ENCODE peak calls at places on chromosomes 12 and 14, in six cellular contexts. Q is fibroblast of the aortic adventitia, I is K562, X is AG09309, O is heart right ventricle, U is HCT116. K is an unnamed sample.

GRCh38 chr12:130829391-130830245 is 9.4 kb downstream of the STX2 start:
- DNase-seq in Q (no peak), I (no peak), X (no peak), O (no peak), U (no peak), K (no peak)

GRCh38 chr14:72291908-72292688 is 359.9 kb downstream of the RGS6 start:
- DNase-seq in Q (peak), I (peak), X (peak), O (no peak), U (peak), K (no peak)

GRCh38 chr12:66149702-66150398 is 19.3 kb upstream of the LLPH start:
- DNase-seq in Q (no peak), I (peak), X (no peak), O (no peak), U (no peak), K (no peak)

GRCh38 chr14:33404964-33405574 is 466.4 kb downstream of the NPAS3 start:
- DNase-seq in Q (no peak), I (no peak), X (no peak), O (no peak), U (no peak), K (no peak)

GRCh38 chr14:59905193-59905592 is 14.8 kb upstream of the LRRC9 start:
- DNase-seq in Q (peak), I (no peak), X (no peak), O (no peak), U (no peak), K (no peak)

GRCh38 chr12:49198431-49199155 is 9.7 kb upstream of the TUBA1A start:
- DNase-seq in Q (peak), I (no peak), X (peak), O (peak), U (no peak), K (peak)

GRCh38 chr14:69287096-69287991 is 27.4 kb downstream of the GALNT16 start:
- DNase-seq in Q (no peak), I (no peak), X (no peak), O (no peak), U (no peak), K (no peak)

GRCh38 chr12:575948-576612 is 87.2 kb downstream of the NINJ2 start:
- DNase-seq in Q (peak), I (peak), X (no peak), O (peak), U (peak), K (peak)

GRCh38 chr14:104735830-104736642 is 12.0 kb downstream of the ADSS1 start:
- DNase-seq in Q (peak), I (no peak), X (peak), O (peak), U (no peak), K (peak)

GRCh38 chr14:72619881-72620280 is 274.0 kb downstream of the DPF3 start:
- DNase-seq in Q (no peak), I (no peak), X (no peak), O (no peak), U (no peak), K (no peak)

GRCh38 chr12:5513406-5513805 is 81.5 kb downstream of the NTF3 start:
- DNase-seq in Q (no peak), I (no peak), X (no peak), O (no peak), U (no peak), K (no peak)

GRCh38 chr12:102756564-102756963 is 160.5 kb downstream of the PAH start:
- DNase-seq in Q (no peak), I (no peak), X (no peak), O (peak), U (no peak), K (peak)

GRCh38 chr14:104428333-104428851 is 151.2 kb upstream of the C14orf180 start:
- DNase-seq in Q (no peak), I (no peak), X (no peak), O (no peak), U (no peak), K (no peak)

GRCh38 chr12:48061943-48062719 is 43.7 kb downstream of the SENP1 start:
- DNase-seq in Q (no peak), I (no peak), X (no peak), O (no peak), U (no peak), K (no peak)

GRCh38 chr14:95710106-95710505 is 3.8 kb downstream of the TCL1A start:
- DNase-seq in Q (no peak), I (no peak), X (no peak), O (no peak), U (no peak), K (no peak)

GRCh38 chr12:53595212-53595611 is 31.0 kb downstream of the ATF7 start:
- DNase-seq in Q (no peak), I (no peak), X (no peak), O (no peak), U (no peak), K (no peak)

GRCh38 chr12:52942056-52942913 is 6.6 kb upstream of the KRT18 start:
- DNase-seq in Q (no peak), I (peak), X (no peak), O (no peak), U (no peak), K (no peak)

GRCh38 chr12:49126852-49127763 is 4.1 kb downstream of the TUBA1B start:
- DNase-seq in Q (peak), I (no peak), X (no peak), O (no peak), U (no peak), K (no peak)

GRCh38 chr14:67602071-67602470 is 2.0 kb upstream of the PIGH start:
- DNase-seq in Q (no peak), I (no peak), X (no peak), O (no peak), U (no peak), K (no peak)

GRCh38 chr14:29191092-29191491 is 424.5 kb downstream of the FOXG1 start:
- DNase-seq in Q (no peak), I (no peak), X (no peak), O (no peak), U (no peak), K (no peak)

GRCh38 chr12:68867606-68868005 is 59.6 kb downstream of the MDM2 start:
- DNase-seq in Q (no peak), I (no peak), X (no peak), O (no peak), U (no peak), K (no peak)

GRCh38 chr12:91058821-91059220 is 997 bp upstream of the KERA start:
- DNase-seq in Q (no peak), I (no peak), X (no peak), O (no peak), U (no peak), K (no peak)

GRCh38 chr12:28568083-28568482 is 377.8 kb downstream of the CCDC91 start:
- DNase-seq in Q (peak), I (no peak), X (peak), O (no peak), U (no peak), K (no peak)

GRCh38 chr12:25054783-25055144 is 105.9 kb upstream of the BCAT1 start:
- DNase-seq in Q (no peak), I (no peak), X (no peak), O (no peak), U (no peak), K (no peak)

GRCh38 chr12:23596568-23596967 is 352.9 kb downstream of the SOX5 start:
- DNase-seq in Q (no peak), I (no peak), X (no peak), O (no peak), U (no peak), K (no peak)

GRCh38 chr12:116592116-116592637 is 33.0 kb downstream of the MAP1LC3B2 start:
- DNase-seq in Q (peak), I (no peak), X (no peak), O (peak), U (no peak), K (no peak)

GRCh38 chr14:29548948-29549370 is 378.7 kb downstream of the PRKD1 start:
- DNase-seq in Q (peak), I (peak), X (peak), O (no peak), U (peak), K (no peak)

GRCh38 chr12:94704452-94704871 is 54.1 kb upstream of the TMCC3 start:
- DNase-seq in Q (peak), I (no peak), X (peak), O (no peak), U (no peak), K (no peak)

GRCh38 chr12:15650399-15651128 is 138.6 kb downstream of the EPS8 start:
- DNase-seq in Q (no peak), I (no peak), X (no peak), O (no peak), U (no peak), K (no peak)

GRCh38 chr12:108430245-108430644 is 84.8 kb upstream of the FICD start:
- DNase-seq in Q (peak), I (no peak), X (no peak), O (no peak), U (no peak), K (no peak)

GRCh38 chr14:67343601-67344230 is 15.9 kb downstream of the ATP6V1D start:
- DNase-seq in Q (no peak), I (no peak), X (no peak), O (no peak), U (no peak), K (no peak)

GRCh38 chr14:81452341-81452740 is 52.2 kb upstream of the STON2 start:
- DNase-seq in Q (no peak), I (no peak), X (no peak), O (no peak), U (no peak), K (no peak)

DNA sequence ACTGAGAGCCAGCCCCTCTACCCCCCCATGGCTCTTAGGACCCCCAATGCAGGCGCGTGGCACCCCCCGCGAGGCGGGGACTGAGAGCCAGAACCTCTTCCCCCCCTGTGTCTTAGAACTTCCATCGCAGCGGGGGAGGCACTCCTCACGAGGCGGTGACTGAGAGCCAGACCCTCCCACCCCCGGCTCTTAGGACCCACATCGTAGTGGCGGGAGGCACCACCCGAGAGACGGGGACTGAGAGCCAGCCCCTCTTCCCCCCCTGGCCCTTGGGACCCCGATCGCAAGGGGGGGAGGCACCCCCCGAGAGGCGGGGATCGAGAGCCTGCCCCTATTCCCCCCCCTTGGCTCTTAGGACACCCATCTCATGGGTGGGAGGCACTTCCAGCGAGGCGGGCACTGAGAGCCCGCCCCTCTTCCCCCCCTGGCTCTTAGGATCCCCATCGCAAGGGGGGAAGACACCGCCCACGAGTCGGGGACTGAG is 44.7 kb downstream of the DDX11 start:
- DNase-seq in Q (no peak), I (peak), X (no peak), O (no peak), U (no peak), K (no peak)
- H3K4me3 ChIP-seq in Q (no peak), I (peak), X (no peak), O (no peak), U (peak), K (peak)

GRCh38 chr14:50321009-50321660 is 9.0 kb downstream of the DMAC2L start:
- DNase-seq in Q (peak), I (peak), X (peak), O (no peak), U (peak), K (peak)
- H3K4me3 ChIP-seq in Q (peak), I (peak), X (peak), O (no peak), U (peak), K (peak)

GRCh38 chr12:104809706-104810385 is 148.2 kb downstream of the SLC41A2 start:
- DNase-seq in Q (no peak), I (no peak), X (no peak), O (no peak), U (no peak), K (no peak)
- H3K4me3 ChIP-seq in Q (no peak), I (no peak), X (no peak), O (no peak), U (no peak), K (no peak)

GRCh38 chr12:57606016-57606311 is 1.3 kb downstream of the DTX3 start:
- DNase-seq in Q (no peak), I (no peak), X (no peak), O (no peak), U (no peak), K (no peak)

GRCh38 chr12:57603323-57603722 is 1.3 kb upstream of the DTX3 start:
- DNase-seq in Q (no peak), I (no peak), X (no peak), O (no peak), U (no peak), K (no peak)

GRCh38 chr12:57605308-57606015 is 838 bp downstream of the DTX3 start:
- DNase-seq in Q (peak), I (no peak), X (no peak), O (no peak), U (no peak), K (no peak)

GRCh38 chr12:57603758-57604453 is 718 bp upstream of the DTX3 start:
- DNase-seq in Q (peak), I (no peak), X (peak), O (no peak), U (no peak), K (peak)

DNA sequence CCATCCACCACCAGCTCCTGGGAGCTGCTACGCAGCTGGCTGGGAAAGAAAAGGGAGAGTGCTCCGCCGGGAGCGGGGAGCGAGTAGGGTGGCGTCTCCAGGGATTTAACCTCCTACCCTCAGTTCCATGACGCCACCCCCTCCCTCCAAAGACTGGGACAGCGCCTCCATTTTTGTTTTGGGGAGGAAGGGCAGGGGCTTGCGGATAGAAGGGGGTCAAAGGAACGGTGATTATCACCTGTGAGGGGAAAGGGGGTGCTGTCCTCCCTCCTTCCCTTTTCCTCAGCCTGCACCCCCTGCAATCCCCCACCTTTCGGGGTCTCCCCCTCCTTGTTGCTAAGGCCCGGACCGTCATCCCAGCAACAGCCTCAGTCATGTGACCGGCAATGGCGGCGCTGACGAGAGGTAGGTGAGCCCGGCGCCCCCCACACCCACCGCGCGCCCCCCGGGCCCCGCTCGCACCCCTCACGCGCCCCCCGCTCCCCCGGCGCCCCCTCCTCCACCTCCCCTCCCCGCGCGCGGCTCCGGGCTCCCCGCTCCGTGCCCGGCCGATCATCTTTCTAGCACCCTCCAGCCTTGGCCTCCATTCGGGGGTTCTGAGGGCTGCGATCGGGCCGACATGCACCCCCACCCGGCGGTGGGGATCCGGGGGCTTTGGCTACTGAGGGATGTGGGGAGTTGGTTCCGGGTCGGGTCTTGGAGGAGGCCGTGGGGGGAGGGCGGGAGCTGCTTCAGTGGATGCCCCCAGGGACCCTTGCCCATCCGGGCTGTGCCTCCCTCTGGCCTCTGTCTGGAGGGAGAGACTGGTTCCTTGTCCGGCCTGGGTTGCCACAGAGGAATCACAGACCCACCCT is at the start of gene DTX3:
- DNase-seq in Q (peak), I (no peak), X (no peak), O (peak), U (no peak), K (peak)
- H3K4me3 ChIP-seq in Q (peak), I (no peak), X (peak), O (peak), U (no peak), K (peak)

K was measured in heart left ventricle.